ENCODE peak calls at places on chromosomes 11 and 22, in four cellular contexts. F, C, B and M are unnamed samples.

GRCh38 chr11:6333112-6333511 is 12.8 kb upstream of the CAVIN3 start:
- DNase-seq in B (no peak), C (no peak), F (no peak), M (no peak)

GRCh38 chr22:22388055-22388454 is 120.5 kb downstream of the ZNF280B start:
- DNase-seq in B (no peak), F (no peak), C (no peak), M (no peak)

GRCh38 chr11:120235024-120235628 is 4.8 kb upstream of the POU2F3 start:
- DNase-seq in B (peak), C (peak), F (no peak), M (peak)

GRCh38 chr22:43004362-43005035 is 10.4 kb downstream of the PACSIN2 start:
- DNase-seq in F (no peak), C (peak), B (no peak), M (no peak)

GRCh38 chr22:31650391-31650790 is 11.6 kb downstream of the PISD start:
- DNase-seq in B (no peak), F (no peak), C (no peak), M (no peak)

GRCh38 chr11:73393011-73393380 is 16.8 kb downstream of the RELT start:
- DNase-seq in B (no peak), F (no peak), C (no peak), M (no peak)

GRCh38 chr11:122167100-122167499 is 51.1 kb upstream of the BLID start:
- DNase-seq in C (no peak), B (no peak), F (no peak), M (no peak)

GRCh38 chr11:116030697-116031331 is 526.6 kb upstream of the CADM1 start:
- DNase-seq in C (no peak), F (peak), B (no peak), M (no peak)

GRCh38 chr11:58039589-58039988 is 8.8 kb downstream of the OR6Q1 start:
- DNase-seq in F (no peak), B (no peak), C (no peak), M (no peak)

GRCh38 chr11:94567181-94567670 is at the start of gene PIWIL4:
- DNase-seq in C (no peak), B (peak), F (no peak), M (no peak)

GRCh38 chr11:105282658-105283057 is 143.1 kb upstream of the CARD18 start:
- DNase-seq in C (no peak), B (no peak), F (no peak), M (no peak)

GRCh38 chr11:6602096-6602940 is 1.1 kb downstream of the RRP8 start:
- DNase-seq in F (no peak), B (no peak), C (no peak), M (no peak)

GRCh38 chr11:105719073-105719846 is 109.4 kb downstream of the GRIA4 start:
- DNase-seq in B (no peak), C (peak), F (peak), M (no peak)

GRCh38 chr11:104944080-104944479 is 24.3 kb downstream of the CASP4 start:
- DNase-seq in C (peak), B (no peak), F (no peak), M (no peak)

GRCh38 chr11:100512475-100512874 is 174.6 kb upstream of the ARHGAP42 start:
- DNase-seq in B (no peak), F (no peak), C (no peak), M (no peak)

GRCh38 chr22:41417622-41418390 is 28.8 kb downstream of the TOB2 start:
- DNase-seq in F (no peak), B (no peak), C (no peak), M (no peak)

GRCh38 chr11:64804346-64805210 is 1.6 kb upstream of the MAP4K2 start:
- DNase-seq in F (no peak), C (no peak), B (no peak), M (peak)

GRCh38 chr11:6248248-6248647 is 9.4 kb downstream of the CNGA4 start:
- DNase-seq in B (no peak), F (no peak), C (no peak), M (no peak)

GRCh38 chr22:24164823-24165379 is 16.4 kb upstream of the SUSD2 start:
- DNase-seq in B (no peak), F (no peak), C (no peak), M (no peak)

GRCh38 chr11:60767388-60767811 is 10.7 kb downstream of the MS4A15 start:
- DNase-seq in C (no peak), F (no peak), B (peak), M (peak)

GRCh38 chr22:35648066-35649025 is at the start of gene APOL6:
- DNase-seq in B (no peak), C (peak), F (peak), M (no peak)
- TF ChIP-seq USF2 in B (no peak), C (peak), F (no peak), M (no peak)

DNA sequence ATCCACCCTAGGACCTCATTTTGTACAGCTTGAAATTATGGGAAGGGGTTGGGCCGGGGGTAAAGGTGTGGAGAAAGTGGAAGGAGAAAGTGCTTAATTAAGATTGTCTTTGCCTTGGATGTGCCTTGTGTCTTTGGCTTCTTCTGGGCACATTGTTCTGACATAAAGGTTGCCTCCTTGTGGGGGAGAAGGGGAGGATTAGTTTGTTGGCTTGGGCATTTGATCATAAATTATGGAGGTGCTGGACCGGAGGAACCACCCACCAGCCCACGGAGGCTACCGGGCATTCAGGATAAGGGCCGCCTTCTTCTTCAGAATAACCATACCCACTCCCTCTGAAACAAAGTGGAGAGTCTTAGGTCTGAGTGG is 1.3 kb downstream of the PAFAH1B2 start:
- DNase-seq in C (peak), B (peak), F (no peak), M (no peak)
- TF ChIP-seq ETV6 in C (no peak), B (no peak), F (no peak), M (no peak)

DNA sequence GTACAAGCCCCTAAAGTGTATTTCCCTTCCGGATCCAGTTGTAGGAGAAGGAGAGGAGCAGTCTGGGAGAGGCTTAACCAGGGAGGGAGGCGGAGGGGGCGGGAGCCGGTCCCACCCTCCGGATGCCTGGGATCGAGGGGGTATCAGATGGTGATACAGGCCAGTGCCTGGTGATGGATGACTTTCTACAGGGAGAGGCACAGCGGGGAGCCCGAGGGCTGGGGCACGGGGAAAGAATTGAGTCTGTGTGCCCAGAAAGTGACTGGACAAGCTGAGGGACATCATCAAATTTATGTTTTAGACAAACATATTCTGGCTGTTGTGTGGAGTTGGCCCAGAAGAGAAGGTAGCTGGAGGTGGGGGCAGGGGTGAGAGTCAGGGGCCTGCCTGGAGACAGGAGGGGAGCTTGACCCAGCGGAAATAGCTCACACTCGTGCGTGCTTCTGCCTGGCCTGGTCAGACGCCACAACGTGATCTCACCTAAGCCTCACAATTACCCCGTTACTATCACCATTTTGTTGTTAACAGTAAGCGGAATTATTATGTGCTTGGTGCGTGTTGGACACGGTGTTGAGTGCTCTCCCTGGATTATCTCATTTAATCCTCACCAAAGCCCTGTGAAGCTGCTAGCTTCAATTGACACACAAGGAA is 42.4 kb downstream of the AMPD3 start:
- DNase-seq in F (no peak), C (no peak), B (no peak), M (no peak)
- TF ChIP-seq USF2 in F (no peak), C (no peak), B (no peak), M (no peak)

GRCh38 chr22:44906248-44906936 is 103.4 kb downstream of the PHF21B start:
- DNase-seq in C (no peak), B (no peak), F (no peak), M (no peak)

GRCh38 chr22:44906999-44907644 is 102.7 kb downstream of the PHF21B start:
- DNase-seq in C (no peak), B (no peak), F (no peak), M (no peak)

GRCh38 chr22:44898236-44898635 is 111.6 kb downstream of the PHF21B start:
- DNase-seq in B (no peak), F (no peak), C (no peak), M (no peak)

GRCh38 chr22:44895296-44896055 is 114.3 kb downstream of the PHF21B start:
- DNase-seq in F (no peak), B (no peak), C (no peak), M (no peak)

GRCh38 chr22:44901301-44901700 is 108.5 kb downstream of the PHF21B start:
- DNase-seq in B (no peak), C (no peak), F (no peak), M (no peak)
- TF ChIP-seq ETV6 in B (no peak), C (no peak), F (no peak), M (no peak)

GRCh38 chr11:111922803-111923202 is 4.1 kb downstream of the C11orf52 start:
- DNase-seq in F (no peak), C (peak), B (no peak), M (no peak)
- TF ChIP-seq USF2 in F (no peak), C (no peak), B (no peak), M (no peak)

DNA sequence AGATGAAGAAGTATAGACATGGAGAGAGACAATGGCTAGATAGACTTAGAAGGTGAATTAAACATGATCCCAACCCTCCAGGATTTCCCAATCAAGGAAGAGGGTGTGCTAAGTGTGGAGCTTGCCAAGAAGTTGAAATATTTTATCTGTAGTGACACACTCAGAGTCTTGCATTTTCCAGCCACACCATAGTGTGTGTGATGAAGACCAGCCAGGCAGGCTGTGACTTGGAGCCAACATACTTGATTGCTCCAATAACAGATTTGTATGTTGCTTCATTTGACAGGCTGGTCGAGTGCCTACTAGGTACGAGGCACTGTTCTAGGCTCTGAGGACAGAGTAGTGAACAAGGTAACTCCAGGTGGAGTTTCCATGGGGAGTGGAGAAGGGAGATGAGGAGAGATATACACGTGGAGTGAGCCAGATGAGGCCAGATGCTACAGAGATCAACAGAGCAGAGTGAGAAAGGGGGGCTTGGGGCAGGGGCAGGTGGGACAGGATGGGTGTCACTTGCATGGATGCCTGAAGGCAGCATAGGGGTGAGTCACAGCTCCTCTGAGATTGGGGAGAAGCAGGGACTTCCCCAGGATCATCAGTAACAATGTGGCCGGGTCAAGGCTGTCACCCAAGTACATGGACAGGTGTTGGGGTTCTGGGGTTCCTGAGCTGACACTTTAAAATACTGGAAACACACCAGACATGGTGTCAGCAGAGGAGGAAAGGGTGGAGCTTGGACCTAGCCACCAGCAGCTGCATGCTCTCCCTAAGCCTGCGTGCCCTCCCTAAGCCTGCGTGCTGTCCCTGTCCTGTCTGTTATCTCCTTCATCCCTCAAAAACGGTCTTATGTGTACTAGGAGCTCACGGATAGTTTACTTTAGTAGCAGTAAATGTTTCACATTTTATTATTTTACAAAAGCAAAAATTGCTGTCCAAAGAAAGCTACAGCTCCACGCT is 23.6 kb downstream of the PDGFB start:
- DNase-seq in C (no peak), F (no peak), B (no peak), M (no peak)
- TF ChIP-seq ETV6 in C (no peak), F (no peak), B (no peak), M (no peak)

GRCh38 chr22:37084385-37084784 is 25.1 kb downstream of the TMPRSS6 start:
- DNase-seq in C (no peak), B (no peak), F (no peak), M (no peak)
- TF ChIP-seq USF2 in C (no peak), B (no peak), F (no peak), M (no peak)

GRCh38 chr11:11552688-11553087 is 69.1 kb downstream of the GALNT18 start:
- DNase-seq in F (no peak), B (no peak), C (no peak), M (no peak)
- TF ChIP-seq ETV6 in F (no peak), B (no peak), C (no peak), M (no peak)

DNA sequence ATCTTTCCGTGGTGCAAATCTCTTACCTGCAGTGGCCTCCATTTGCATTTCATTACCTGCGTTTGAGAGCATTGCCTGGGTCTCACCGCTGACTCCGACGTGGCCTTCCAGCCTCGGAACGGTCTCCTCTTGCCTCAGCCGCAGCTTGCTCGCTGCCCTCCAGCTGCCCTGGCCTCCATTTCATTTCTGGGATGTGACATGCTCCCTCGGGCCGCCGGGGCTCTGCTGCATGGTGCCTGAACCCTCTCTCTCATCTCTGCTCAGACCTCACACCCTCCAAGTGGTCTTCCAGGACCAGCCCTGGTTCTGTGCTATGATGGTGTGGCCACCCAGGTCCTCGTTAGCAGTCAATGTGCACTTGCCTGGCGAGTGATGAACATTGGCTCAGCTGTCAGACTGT is 229.2 kb downstream of the TBC1D22A start:
- DNase-seq in F (no peak), C (no peak), B (no peak), M (no peak)
- TF ChIP-seq USF2 in F (no peak), C (no peak), B (no peak), M (no peak)